ENCODE peak calls at places on chromosomes 4 and X, in ten cellular contexts. One of them, this sample, is unnamed.

GRCh38 chr4:73419106-73420038 is 15.3 kb downstream of the ALB start:
- DNase-seq in HT-29: no peak
- DNase-seq in activated CD4-positive, alpha-beta T cell treated with anti-CD3 and anti-CD28 coated beads, Interleukin-2, amount 50 U/mL, for 4 hours: no peak
- DNase-seq in activated CD8-positive, alpha-beta memory T cell treated with anti-CD3 and anti-CD28 coated beads for 24 hours: no peak
- DNase-seq in RWPE2: no peak
- DNase-seq in SHP77: no peak
- DNase-seq in left ventricle myocardium inferior: no peak
- DNase-seq in lung microvascular endothelial cell: no peak
- DNase-seq in NCI-H774: no peak
- DNase-seq in spleen: no peak
- DNase-seq in this sample: no peak

GRCh38 chr4:112348488-112349158 is 51.5 kb downstream of the ALPK1 start:
- DNase-seq in HT-29: peak
- DNase-seq in activated CD4-positive, alpha-beta T cell treated with anti-CD3 and anti-CD28 coated beads, Interleukin-2, amount 50 U/mL, for 4 hours: no peak
- DNase-seq in activated CD8-positive, alpha-beta memory T cell treated with anti-CD3 and anti-CD28 coated beads for 24 hours: no peak
- DNase-seq in RWPE2: no peak
- DNase-seq in SHP77: peak
- DNase-seq in left ventricle myocardium inferior: peak
- DNase-seq in lung microvascular endothelial cell: peak
- DNase-seq in NCI-H774: peak
- DNase-seq in spleen: peak
- DNase-seq in this sample: peak

GRCh38 chr4:155025762-155026457 is 182.5 kb upstream of the NPY2R start:
- DNase-seq in HT-29: peak
- DNase-seq in activated CD4-positive, alpha-beta T cell treated with anti-CD3 and anti-CD28 coated beads, Interleukin-2, amount 50 U/mL, for 4 hours: no peak
- DNase-seq in activated CD8-positive, alpha-beta memory T cell treated with anti-CD3 and anti-CD28 coated beads for 24 hours: no peak
- DNase-seq in RWPE2: no peak
- DNase-seq in SHP77: peak
- DNase-seq in left ventricle myocardium inferior: peak
- DNase-seq in lung microvascular endothelial cell: peak
- DNase-seq in NCI-H774: no peak
- DNase-seq in spleen: no peak
- DNase-seq in this sample: peak

GRCh38 chr4:898123-898522 is 34.0 kb downstream of the GAK start:
- DNase-seq in HT-29: no peak
- DNase-seq in activated CD4-positive, alpha-beta T cell treated with anti-CD3 and anti-CD28 coated beads, Interleukin-2, amount 50 U/mL, for 4 hours: no peak
- DNase-seq in activated CD8-positive, alpha-beta memory T cell treated with anti-CD3 and anti-CD28 coated beads for 24 hours: no peak
- DNase-seq in RWPE2: no peak
- DNase-seq in SHP77: no peak
- DNase-seq in left ventricle myocardium inferior: no peak
- DNase-seq in lung microvascular endothelial cell: no peak
- DNase-seq in NCI-H774: no peak
- DNase-seq in spleen: no peak
- DNase-seq in this sample: no peak

GRCh38 chr4:126405369-126405982 is 1090.7 kb downstream of the FAT4 start:
- DNase-seq in HT-29: peak
- DNase-seq in activated CD4-positive, alpha-beta T cell treated with anti-CD3 and anti-CD28 coated beads, Interleukin-2, amount 50 U/mL, for 4 hours: no peak
- DNase-seq in activated CD8-positive, alpha-beta memory T cell treated with anti-CD3 and anti-CD28 coated beads for 24 hours: no peak
- DNase-seq in RWPE2: no peak
- DNase-seq in SHP77: no peak
- DNase-seq in left ventricle myocardium inferior: no peak
- DNase-seq in lung microvascular endothelial cell: peak
- DNase-seq in NCI-H774: no peak
- DNase-seq in spleen: no peak
- DNase-seq in this sample: peak

GRCh38 chr4:139853309-139853708 is 187.7 kb downstream of the MGST2 start:
- DNase-seq in HT-29: no peak
- DNase-seq in activated CD4-positive, alpha-beta T cell treated with anti-CD3 and anti-CD28 coated beads, Interleukin-2, amount 50 U/mL, for 4 hours: no peak
- DNase-seq in activated CD8-positive, alpha-beta memory T cell treated with anti-CD3 and anti-CD28 coated beads for 24 hours: no peak
- DNase-seq in RWPE2: no peak
- DNase-seq in SHP77: no peak
- DNase-seq in left ventricle myocardium inferior: no peak
- DNase-seq in lung microvascular endothelial cell: no peak
- DNase-seq in NCI-H774: no peak
- DNase-seq in spleen: no peak
- DNase-seq in this sample: peak

GRCh38 chrX:19514791-19515614 is at the start of gene MAP3K15:
- DNase-seq in HT-29: peak
- DNase-seq in activated CD4-positive, alpha-beta T cell treated with anti-CD3 and anti-CD28 coated beads, Interleukin-2, amount 50 U/mL, for 4 hours: no peak
- DNase-seq in activated CD8-positive, alpha-beta memory T cell treated with anti-CD3 and anti-CD28 coated beads for 24 hours: peak
- DNase-seq in RWPE2: no peak
- DNase-seq in SHP77: peak
- DNase-seq in left ventricle myocardium inferior: peak
- DNase-seq in lung microvascular endothelial cell: peak
- DNase-seq in NCI-H774: peak
- DNase-seq in spleen: peak
- DNase-seq in this sample: no peak

GRCh38 chr4:185244763-185245162 is 35.4 kb downstream of the SNX25 start:
- DNase-seq in HT-29: no peak
- DNase-seq in activated CD4-positive, alpha-beta T cell treated with anti-CD3 and anti-CD28 coated beads, Interleukin-2, amount 50 U/mL, for 4 hours: no peak
- DNase-seq in activated CD8-positive, alpha-beta memory T cell treated with anti-CD3 and anti-CD28 coated beads for 24 hours: no peak
- DNase-seq in RWPE2: no peak
- DNase-seq in SHP77: no peak
- DNase-seq in left ventricle myocardium inferior: no peak
- DNase-seq in lung microvascular endothelial cell: no peak
- DNase-seq in NCI-H774: no peak
- DNase-seq in spleen: no peak
- DNase-seq in this sample: no peak

GRCh38 chrX:16946971-16947562 is 609 bp downstream of the REPS2 start:
- DNase-seq in HT-29: no peak
- DNase-seq in activated CD4-positive, alpha-beta T cell treated with anti-CD3 and anti-CD28 coated beads, Interleukin-2, amount 50 U/mL, for 4 hours: no peak
- DNase-seq in activated CD8-positive, alpha-beta memory T cell treated with anti-CD3 and anti-CD28 coated beads for 24 hours: peak
- DNase-seq in RWPE2: no peak
- DNase-seq in SHP77: peak
- DNase-seq in left ventricle myocardium inferior: peak
- DNase-seq in lung microvascular endothelial cell: no peak
- DNase-seq in NCI-H774: no peak
- DNase-seq in spleen: peak
- DNase-seq in this sample: no peak

GRCh38 chr4:43485196-43485595 is 592.7 kb downstream of the GRXCR1 start:
- DNase-seq in HT-29: no peak
- DNase-seq in activated CD4-positive, alpha-beta T cell treated with anti-CD3 and anti-CD28 coated beads, Interleukin-2, amount 50 U/mL, for 4 hours: no peak
- DNase-seq in activated CD8-positive, alpha-beta memory T cell treated with anti-CD3 and anti-CD28 coated beads for 24 hours: no peak
- DNase-seq in RWPE2: no peak
- DNase-seq in SHP77: no peak
- DNase-seq in left ventricle myocardium inferior: no peak
- DNase-seq in lung microvascular endothelial cell: no peak
- DNase-seq in NCI-H774: no peak
- DNase-seq in spleen: no peak
- DNase-seq in this sample: no peak

GRCh38 chr4:86857341-86858052 is 8.3 kb upstream of the SLC10A6 start:
- DNase-seq in HT-29: no peak
- DNase-seq in activated CD4-positive, alpha-beta T cell treated with anti-CD3 and anti-CD28 coated beads, Interleukin-2, amount 50 U/mL, for 4 hours: no peak
- DNase-seq in activated CD8-positive, alpha-beta memory T cell treated with anti-CD3 and anti-CD28 coated beads for 24 hours: no peak
- DNase-seq in RWPE2: no peak
- DNase-seq in SHP77: no peak
- DNase-seq in left ventricle myocardium inferior: no peak
- DNase-seq in lung microvascular endothelial cell: no peak
- DNase-seq in NCI-H774: no peak
- DNase-seq in spleen: no peak
- DNase-seq in this sample: no peak

GRCh38 chrX:93242897-93243296 is 430.5 kb downstream of the NAP1L3 start:
- DNase-seq in HT-29: no peak
- DNase-seq in activated CD4-positive, alpha-beta T cell treated with anti-CD3 and anti-CD28 coated beads, Interleukin-2, amount 50 U/mL, for 4 hours: no peak
- DNase-seq in activated CD8-positive, alpha-beta memory T cell treated with anti-CD3 and anti-CD28 coated beads for 24 hours: no peak
- DNase-seq in RWPE2: no peak
- DNase-seq in SHP77: no peak
- DNase-seq in left ventricle myocardium inferior: no peak
- DNase-seq in lung microvascular endothelial cell: no peak
- DNase-seq in NCI-H774: no peak
- DNase-seq in spleen: no peak
- DNase-seq in this sample: no peak

GRCh38 chr4:57044996-57045395 is 65.2 kb downstream of the IGFBP7 start:
- DNase-seq in HT-29: no peak
- DNase-seq in activated CD4-positive, alpha-beta T cell treated with anti-CD3 and anti-CD28 coated beads, Interleukin-2, amount 50 U/mL, for 4 hours: no peak
- DNase-seq in activated CD8-positive, alpha-beta memory T cell treated with anti-CD3 and anti-CD28 coated beads for 24 hours: no peak
- DNase-seq in RWPE2: no peak
- DNase-seq in SHP77: no peak
- DNase-seq in left ventricle myocardium inferior: no peak
- DNase-seq in lung microvascular endothelial cell: no peak
- DNase-seq in NCI-H774: no peak
- DNase-seq in spleen: no peak
- DNase-seq in this sample: no peak

GRCh38 chr4:150579591-150580234 is 2.2 kb upstream of the MAB21L2 start:
- DNase-seq in HT-29: no peak
- DNase-seq in activated CD4-positive, alpha-beta T cell treated with anti-CD3 and anti-CD28 coated beads, Interleukin-2, amount 50 U/mL, for 4 hours: no peak
- DNase-seq in activated CD8-positive, alpha-beta memory T cell treated with anti-CD3 and anti-CD28 coated beads for 24 hours: no peak
- DNase-seq in RWPE2: no peak
- DNase-seq in SHP77: no peak
- DNase-seq in left ventricle myocardium inferior: peak
- DNase-seq in lung microvascular endothelial cell: peak
- DNase-seq in NCI-H774: no peak
- DNase-seq in spleen: peak
- DNase-seq in this sample: no peak

GRCh38 chrX:136065044-136065671 is 79.9 kb downstream of the SLC9A6 start:
- DNase-seq in HT-29: no peak
- DNase-seq in activated CD4-positive, alpha-beta T cell treated with anti-CD3 and anti-CD28 coated beads, Interleukin-2, amount 50 U/mL, for 4 hours: no peak
- DNase-seq in activated CD8-positive, alpha-beta memory T cell treated with anti-CD3 and anti-CD28 coated beads for 24 hours: no peak
- DNase-seq in RWPE2: no peak
- DNase-seq in SHP77: no peak
- DNase-seq in left ventricle myocardium inferior: peak
- DNase-seq in lung microvascular endothelial cell: peak
- DNase-seq in NCI-H774: no peak
- DNase-seq in spleen: no peak
- DNase-seq in this sample: no peak

GRCh38 chr4:86934147-86934771 is 552 bp upstream of the AFF1 start:
- DNase-seq in HT-29: peak
- DNase-seq in activated CD4-positive, alpha-beta T cell treated with anti-CD3 and anti-CD28 coated beads, Interleukin-2, amount 50 U/mL, for 4 hours: no peak
- DNase-seq in activated CD8-positive, alpha-beta memory T cell treated with anti-CD3 and anti-CD28 coated beads for 24 hours: peak
- DNase-seq in RWPE2: no peak
- DNase-seq in SHP77: no peak
- DNase-seq in left ventricle myocardium inferior: no peak
- DNase-seq in lung microvascular endothelial cell: peak
- DNase-seq in NCI-H774: no peak
- DNase-seq in spleen: no peak
- DNase-seq in this sample: no peak

GRCh38 chr4:87321888-87322287 is 794 bp downstream of the HSD17B13 start:
- DNase-seq in HT-29: no peak
- DNase-seq in activated CD4-positive, alpha-beta T cell treated with anti-CD3 and anti-CD28 coated beads, Interleukin-2, amount 50 U/mL, for 4 hours: no peak
- DNase-seq in activated CD8-positive, alpha-beta memory T cell treated with anti-CD3 and anti-CD28 coated beads for 24 hours: no peak
- DNase-seq in RWPE2: no peak
- DNase-seq in SHP77: no peak
- DNase-seq in left ventricle myocardium inferior: no peak
- DNase-seq in lung microvascular endothelial cell: no peak
- DNase-seq in NCI-H774: no peak
- DNase-seq in spleen: no peak
- DNase-seq in this sample: no peak

GRCh38 chr4:173009129-173009823 is 159.3 kb upstream of the GALNT7 start:
- DNase-seq in HT-29: no peak
- DNase-seq in activated CD4-positive, alpha-beta T cell treated with anti-CD3 and anti-CD28 coated beads, Interleukin-2, amount 50 U/mL, for 4 hours: no peak
- DNase-seq in activated CD8-positive, alpha-beta memory T cell treated with anti-CD3 and anti-CD28 coated beads for 24 hours: no peak
- DNase-seq in RWPE2: no peak
- DNase-seq in SHP77: peak
- DNase-seq in left ventricle myocardium inferior: no peak
- DNase-seq in lung microvascular endothelial cell: peak
- DNase-seq in NCI-H774: no peak
- DNase-seq in spleen: no peak
- DNase-seq in this sample: no peak

GRCh38 chr4:77625485-77625884 is 19.9 kb downstream of the CXCL13 start:
- DNase-seq in HT-29: no peak
- DNase-seq in activated CD4-positive, alpha-beta T cell treated with anti-CD3 and anti-CD28 coated beads, Interleukin-2, amount 50 U/mL, for 4 hours: no peak
- DNase-seq in activated CD8-positive, alpha-beta memory T cell treated with anti-CD3 and anti-CD28 coated beads for 24 hours: no peak
- DNase-seq in RWPE2: no peak
- DNase-seq in SHP77: no peak
- DNase-seq in left ventricle myocardium inferior: no peak
- DNase-seq in lung microvascular endothelial cell: no peak
- DNase-seq in NCI-H774: no peak
- DNase-seq in spleen: no peak
- DNase-seq in this sample: no peak

GRCh38 chr4:76639292-76639691 is 204.3 kb downstream of the SHROOM3 start:
- DNase-seq in HT-29: no peak
- DNase-seq in activated CD4-positive, alpha-beta T cell treated with anti-CD3 and anti-CD28 coated beads, Interleukin-2, amount 50 U/mL, for 4 hours: no peak
- DNase-seq in activated CD8-positive, alpha-beta memory T cell treated with anti-CD3 and anti-CD28 coated beads for 24 hours: no peak
- DNase-seq in RWPE2: peak
- DNase-seq in SHP77: peak
- DNase-seq in left ventricle myocardium inferior: no peak
- DNase-seq in lung microvascular endothelial cell: peak
- DNase-seq in NCI-H774: no peak
- DNase-seq in spleen: no peak
- DNase-seq in this sample: no peak

GRCh38 chrX:6041630-6042029 is 187.0 kb downstream of the NLGN4X start:
- DNase-seq in HT-29: no peak
- DNase-seq in activated CD4-positive, alpha-beta T cell treated with anti-CD3 and anti-CD28 coated beads, Interleukin-2, amount 50 U/mL, for 4 hours: no peak
- DNase-seq in activated CD8-positive, alpha-beta memory T cell treated with anti-CD3 and anti-CD28 coated beads for 24 hours: no peak
- DNase-seq in RWPE2: no peak
- DNase-seq in SHP77: no peak
- DNase-seq in left ventricle myocardium inferior: no peak
- DNase-seq in lung microvascular endothelial cell: no peak
- DNase-seq in NCI-H774: no peak
- DNase-seq in spleen: no peak
- DNase-seq in this sample: no peak

GRCh38 chr4:2615821-2616220 is 79.4 kb downstream of the FAM193A start:
- DNase-seq in HT-29: no peak
- DNase-seq in activated CD4-positive, alpha-beta T cell treated with anti-CD3 and anti-CD28 coated beads, Interleukin-2, amount 50 U/mL, for 4 hours: no peak
- DNase-seq in activated CD8-positive, alpha-beta memory T cell treated with anti-CD3 and anti-CD28 coated beads for 24 hours: no peak
- DNase-seq in RWPE2: no peak
- DNase-seq in SHP77: no peak
- DNase-seq in left ventricle myocardium inferior: no peak
- DNase-seq in lung microvascular endothelial cell: no peak
- DNase-seq in NCI-H774: no peak
- DNase-seq in spleen: no peak
- DNase-seq in this sample: no peak

GRCh38 chrX:130170752-130171445 is 863 bp upstream of the RAB33A start:
- DNase-seq in HT-29: no peak
- DNase-seq in activated CD4-positive, alpha-beta T cell treated with anti-CD3 and anti-CD28 coated beads, Interleukin-2, amount 50 U/mL, for 4 hours: peak
- DNase-seq in activated CD8-positive, alpha-beta memory T cell treated with anti-CD3 and anti-CD28 coated beads for 24 hours: peak
- DNase-seq in RWPE2: no peak
- DNase-seq in SHP77: peak
- DNase-seq in left ventricle myocardium inferior: peak
- DNase-seq in lung microvascular endothelial cell: peak
- DNase-seq in NCI-H774: peak
- DNase-seq in spleen: peak
- DNase-seq in this sample: peak

GRCh38 chrX:50469206-50469605 is 1.4 kb downstream of the DGKK start:
- DNase-seq in HT-29: no peak
- DNase-seq in activated CD4-positive, alpha-beta T cell treated with anti-CD3 and anti-CD28 coated beads, Interleukin-2, amount 50 U/mL, for 4 hours: no peak
- DNase-seq in activated CD8-positive, alpha-beta memory T cell treated with anti-CD3 and anti-CD28 coated beads for 24 hours: no peak
- DNase-seq in RWPE2: no peak
- DNase-seq in SHP77: no peak
- DNase-seq in left ventricle myocardium inferior: no peak
- DNase-seq in lung microvascular endothelial cell: no peak
- DNase-seq in NCI-H774: no peak
- DNase-seq in spleen: no peak
- DNase-seq in this sample: no peak

GRCh38 chr4:37453361-37454262 is 209.1 kb downstream of the NWD2 start:
- DNase-seq in HT-29: peak
- DNase-seq in activated CD4-positive, alpha-beta T cell treated with anti-CD3 and anti-CD28 coated beads, Interleukin-2, amount 50 U/mL, for 4 hours: peak
- DNase-seq in activated CD8-positive, alpha-beta memory T cell treated with anti-CD3 and anti-CD28 coated beads for 24 hours: peak
- DNase-seq in RWPE2: peak
- DNase-seq in SHP77: peak
- DNase-seq in left ventricle myocardium inferior: peak
- DNase-seq in lung microvascular endothelial cell: peak
- DNase-seq in NCI-H774: peak
- DNase-seq in spleen: peak
- DNase-seq in this sample: peak

GRCh38 chr4:6032249-6033244 is 14.3 kb upstream of the C4orf50 start:
- DNase-seq in HT-29: no peak
- DNase-seq in activated CD4-positive, alpha-beta T cell treated with anti-CD3 and anti-CD28 coated beads, Interleukin-2, amount 50 U/mL, for 4 hours: no peak
- DNase-seq in activated CD8-positive, alpha-beta memory T cell treated with anti-CD3 and anti-CD28 coated beads for 24 hours: no peak
- DNase-seq in RWPE2: no peak
- DNase-seq in SHP77: peak
- DNase-seq in left ventricle myocardium inferior: no peak
- DNase-seq in lung microvascular endothelial cell: no peak
- DNase-seq in NCI-H774: peak
- DNase-seq in spleen: no peak
- DNase-seq in this sample: peak

GRCh38 chrX:44747317-44747716 is 96.5 kb upstream of the DUSP21 start:
- DNase-seq in HT-29: no peak
- DNase-seq in activated CD4-positive, alpha-beta T cell treated with anti-CD3 and anti-CD28 coated beads, Interleukin-2, amount 50 U/mL, for 4 hours: no peak
- DNase-seq in activated CD8-positive, alpha-beta memory T cell treated with anti-CD3 and anti-CD28 coated beads for 24 hours: no peak
- DNase-seq in RWPE2: no peak
- DNase-seq in SHP77: no peak
- DNase-seq in left ventricle myocardium inferior: no peak
- DNase-seq in lung microvascular endothelial cell: peak
- DNase-seq in NCI-H774: no peak
- DNase-seq in spleen: no peak
- DNase-seq in this sample: no peak